ENCODE peak calls at places on chromosomes 1 and 21, in eight cellular contexts. V, R, T, Q, C, G, N and L are unnamed samples.

GRCh38 chr1:58870298-58870676 is 86.4 kb upstream of the JUN start:
- DNase-seq in V (no peak), R (no peak), T (peak), Q (no peak), C (no peak), G (no peak), N (no peak), L (no peak)

GRCh38 chr1:219399446-219399845 is 213.5 kb downstream of the ZC3H11B start:
- DNase-seq in V (no peak), R (no peak), T (no peak), Q (no peak), C (no peak), G (no peak), N (no peak), L (no peak)

GRCh38 chr21:15495965-15496364 is 233.8 kb upstream of the USP25 start:
- DNase-seq in V (no peak), R (no peak), T (no peak), Q (no peak), C (no peak), G (peak), N (no peak), L (peak)

GRCh38 chr1:64065571-64065970 is 137.9 kb upstream of the UBE2U start:
- DNase-seq in V (no peak), R (no peak), T (no peak), Q (no peak), C (no peak), G (no peak), N (no peak), L (peak)

GRCh38 chr21:32719085-32719484 is 8.7 kb downstream of the SYNJ1 start:
- DNase-seq in V (no peak), R (no peak), T (no peak), Q (no peak), C (no peak), G (no peak), N (no peak), L (no peak)

GRCh38 chr21:45292399-45293213 is 4.9 kb upstream of the POFUT2 start:
- DNase-seq in V (peak), R (peak), T (peak), Q (peak), C (peak), G (peak), N (peak), L (peak)

GRCh38 chr1:174448964-174449363 is 1.2 kb downstream of the GPR52 start:
- DNase-seq in V (no peak), R (peak), T (no peak), Q (no peak), C (no peak), G (peak), N (no peak), L (peak)

GRCh38 chr21:33155005-33155404 is 74.7 kb upstream of the IFNAR2 start:
- DNase-seq in V (no peak), R (no peak), T (no peak), Q (no peak), C (no peak), G (no peak), N (no peak), L (no peak)

GRCh38 chr1:22884806-22885559 is 87.7 kb downstream of the LACTBL1 start:
- DNase-seq in V (no peak), R (no peak), T (no peak), Q (no peak), C (no peak), G (no peak), N (no peak), L (no peak)

GRCh38 chr1:206684478-206685255 is at the start of gene MAPKAPK2:
- DNase-seq in V (peak), R (peak), T (peak), Q (peak), C (peak), G (peak), N (peak), L (peak)

GRCh38 chr21:45048968-45049367 is 25.4 kb upstream of the ADARB1 start:
- DNase-seq in V (no peak), R (no peak), T (no peak), Q (no peak), C (no peak), G (no peak), N (no peak), L (no peak)

GRCh38 chr1:68384321-68384813 is 65.4 kb downstream of the RPE65 start:
- DNase-seq in V (no peak), R (peak), T (peak), Q (no peak), C (no peak), G (peak), N (no peak), L (peak)

GRCh38 chr1:65813956-65814355 is 21.3 kb downstream of the PDE4B start:
- DNase-seq in V (no peak), R (no peak), T (no peak), Q (no peak), C (no peak), G (no peak), N (no peak), L (peak)

DNA sequence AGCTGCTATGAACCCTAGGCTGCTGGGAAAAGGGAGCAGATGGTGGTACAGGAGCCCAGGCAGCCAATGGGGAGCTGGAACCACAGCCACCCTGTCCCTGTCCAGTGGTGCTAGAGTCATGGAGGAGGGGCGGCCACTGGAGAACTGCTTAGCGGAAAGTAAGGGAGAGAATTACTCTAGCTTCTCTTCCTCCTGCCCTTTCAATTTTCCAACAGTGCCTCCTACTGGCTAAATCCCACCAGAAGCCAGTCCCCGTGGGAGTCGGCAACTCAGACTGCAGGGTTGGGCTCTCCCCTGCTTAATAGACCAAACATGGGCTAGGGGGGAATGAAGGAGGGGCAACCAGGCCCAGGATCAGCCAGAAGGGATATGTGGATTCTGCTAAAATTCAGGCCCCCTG is 154.5 kb downstream of the ACTL8 start:
- DNase-seq in V (no peak), R (no peak), T (no peak), Q (no peak), C (no peak), G (peak), N (peak), L (peak)
- TF ChIP-seq CTCF in V (peak), R (no peak), T (peak), Q (no peak), C (no peak), G (peak), N (peak), L (peak)

GRCh38 chr1:50973875-50974617 is 4.0 kb downstream of the CDKN2C start:
- DNase-seq in V (no peak), R (no peak), T (no peak), Q (no peak), C (no peak), G (no peak), N (peak), L (no peak)

GRCh38 chr1:50974618-50974935 is 4.5 kb downstream of the CDKN2C start:
- DNase-seq in V (no peak), R (no peak), T (no peak), Q (no peak), C (no peak), G (peak), N (no peak), L (no peak)

GRCh38 chr1:50972766-50973165 is 2.7 kb downstream of the CDKN2C start:
- DNase-seq in V (no peak), R (no peak), T (no peak), Q (no peak), C (no peak), G (peak), N (no peak), L (no peak)

GRCh38 chr1:50971748-50972305 is 1.8 kb downstream of the CDKN2C start:
- DNase-seq in V (no peak), R (no peak), T (no peak), Q (no peak), C (no peak), G (peak), N (no peak), L (no peak)

DNA sequence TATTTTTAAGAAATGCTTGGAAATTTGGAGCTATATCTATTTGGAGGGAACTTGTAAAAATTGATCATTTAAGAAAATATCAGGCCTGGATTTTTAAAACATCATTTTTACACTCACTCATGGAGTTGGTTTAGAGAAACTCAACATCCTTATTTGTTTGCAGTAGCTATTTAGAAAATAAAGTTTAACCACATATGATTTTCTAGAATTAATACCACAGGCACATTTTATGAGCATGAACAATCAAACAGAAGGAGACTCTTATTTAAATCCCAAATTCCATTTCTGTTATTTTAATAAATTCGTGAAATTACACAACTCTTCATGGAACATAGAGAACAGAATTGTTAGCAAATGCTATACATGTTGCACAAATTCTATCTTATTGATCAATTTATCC is 3.2 kb downstream of the CDKN2C start:
- DNase-seq in V (no peak), R (no peak), T (no peak), Q (no peak), C (no peak), G (peak), N (no peak), L (no peak)
- H3K4me3 ChIP-seq in V (no peak), R (no peak), T (no peak), Q (no peak), C (no peak), G (no peak), N (no peak), L (no peak)

GRCh38 chr1:45796946-45797345 is 6.5 kb upstream of the MAST2 start:
- DNase-seq in V (no peak), R (no peak), T (no peak), Q (no peak), C (no peak), G (no peak), N (peak), L (no peak)

GRCh38 chr1:45789601-45790000 is 13.8 kb upstream of the MAST2 start:
- DNase-seq in V (no peak), R (no peak), T (no peak), Q (no peak), C (no peak), G (no peak), N (no peak), L (no peak)

GRCh38 chr1:45796381-45796780 is 7.0 kb upstream of the MAST2 start:
- DNase-seq in V (no peak), R (no peak), T (no peak), Q (no peak), C (no peak), G (no peak), N (no peak), L (no peak)

GRCh38 chr1:45792744-45793143 is 10.7 kb upstream of the MAST2 start:
- DNase-seq in V (no peak), R (no peak), T (no peak), Q (no peak), C (no peak), G (no peak), N (no peak), L (no peak)

GRCh38 chr1:45793942-45794604 is 9.3 kb upstream of the MAST2 start:
- DNase-seq in V (no peak), R (no peak), T (no peak), Q (no peak), C (no peak), G (no peak), N (no peak), L (no peak)
- TF ChIP-seq CTCF in V (no peak), R (no peak), T (no peak), Q (no peak), C (no peak), G (no peak), N (no peak), L (no peak)

GRCh38 chr1:156421939-156422601 is 53.1 kb downstream of the RHBG start:
- DNase-seq in V (no peak), R (no peak), T (no peak), Q (no peak), C (no peak), G (no peak), N (no peak), L (no peak)

GRCh38 chr1:156422602-156423091 is 53.6 kb downstream of the RHBG start:
- DNase-seq in V (no peak), R (no peak), T (peak), Q (no peak), C (no peak), G (no peak), N (no peak), L (no peak)

GRCh38 chr1:156420209-156421061 is 51.4 kb downstream of the RHBG start:
- DNase-seq in V (no peak), R (no peak), T (no peak), Q (no peak), C (no peak), G (no peak), N (peak), L (no peak)

GRCh38 chr1:156419863-156420208 is 50.8 kb downstream of the RHBG start:
- DNase-seq in V (no peak), R (no peak), T (no peak), Q (no peak), C (no peak), G (no peak), N (peak), L (no peak)

GRCh38 chr1:156421062-156421938 is 52.3 kb downstream of the RHBG start:
- DNase-seq in V (peak), R (peak), T (peak), Q (peak), C (peak), G (peak), N (peak), L (peak)
- H3K4me3 ChIP-seq in V (peak), R (no peak), T (no peak), Q (no peak), C (peak), G (no peak), N (peak), L (peak)

DNA sequence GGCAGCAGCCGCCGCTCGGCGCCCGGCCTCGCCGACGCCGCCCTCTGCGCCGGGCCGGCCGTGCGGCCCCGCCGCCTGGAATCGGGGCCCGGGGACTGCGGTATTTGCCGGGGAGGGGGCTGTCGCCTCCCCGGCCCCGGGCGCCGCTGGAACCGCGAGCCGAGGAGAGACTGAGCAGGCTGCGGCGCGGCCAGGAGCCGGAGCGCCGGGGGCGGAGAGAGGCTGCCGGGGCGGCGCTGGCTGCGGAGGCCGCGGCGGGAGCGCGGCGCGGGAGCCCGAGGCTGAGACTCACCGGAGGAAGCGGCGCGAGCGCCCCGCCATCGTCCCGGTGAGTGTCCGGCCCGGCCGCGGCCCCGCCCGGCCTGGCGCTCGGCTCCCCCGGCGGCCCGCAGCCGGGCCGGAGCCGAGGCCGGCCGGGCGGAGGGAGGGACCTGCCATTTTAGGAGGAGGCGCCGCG is 756 bp downstream of the DYRK1A start:
- DNase-seq in V (no peak), R (no peak), T (peak), Q (no peak), C (no peak), G (no peak), N (peak), L (no peak)
- TF ChIP-seq CTCF in V (no peak), R (no peak), T (no peak), Q (no peak), C (no peak), G (no peak), N (no peak), L (no peak)

DNA sequence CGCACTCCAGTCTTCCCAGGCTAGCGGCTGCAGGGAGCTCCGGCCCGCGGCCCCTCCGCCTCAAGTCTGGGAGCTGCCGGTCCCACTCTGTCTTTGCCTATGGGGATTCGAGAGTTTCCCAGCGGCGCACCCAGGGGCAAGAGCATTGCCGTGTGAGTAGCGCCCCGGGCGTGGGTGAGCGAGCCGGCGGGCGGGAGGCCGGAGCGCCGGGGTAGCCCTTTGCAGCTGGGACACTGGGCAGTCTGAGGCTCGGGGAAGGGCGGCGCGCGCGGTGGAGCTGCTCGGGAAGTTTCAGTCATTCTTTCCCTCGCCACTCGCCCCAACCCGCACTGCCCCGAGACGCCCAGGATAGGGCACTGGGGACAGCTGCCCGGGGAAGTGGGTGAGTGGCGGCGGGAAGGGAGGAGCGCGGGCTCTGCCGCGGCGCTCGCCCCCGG is 521 bp downstream of the SLC35F3 start:
- DNase-seq in V (no peak), R (no peak), T (no peak), Q (no peak), C (no peak), G (no peak), N (no peak), L (no peak)
- H3K4me3 ChIP-seq in V (peak), R (no peak), T (no peak), Q (no peak), C (no peak), G (no peak), N (peak), L (no peak)

DNA sequence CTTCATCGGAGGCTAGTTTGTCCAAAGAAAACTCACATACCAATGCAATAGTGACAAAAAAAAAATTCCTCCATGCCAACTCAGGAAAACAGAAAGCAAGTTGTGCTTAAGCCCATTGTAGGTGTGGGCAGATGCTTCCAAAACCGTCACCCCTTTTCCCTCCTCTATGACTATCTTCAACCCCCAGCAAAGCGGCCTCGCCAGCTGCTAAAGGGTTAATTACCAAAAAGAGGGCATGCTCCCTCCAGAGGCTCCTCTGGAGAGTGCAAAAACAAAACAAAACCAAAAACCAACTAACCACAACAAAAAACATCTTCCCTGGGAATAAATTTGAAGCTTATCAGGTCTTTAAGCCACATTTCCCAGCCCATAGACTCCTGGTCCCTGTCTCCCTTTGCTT is 1.2 kb downstream of the LMOD1 start:
- DNase-seq in V (no peak), R (no peak), T (no peak), Q (no peak), C (no peak), G (no peak), N (peak), L (no peak)
- TF ChIP-seq CTCF in V (peak), R (no peak), T (no peak), Q (peak), C (peak), G (peak), N (peak), L (peak)

DNA sequence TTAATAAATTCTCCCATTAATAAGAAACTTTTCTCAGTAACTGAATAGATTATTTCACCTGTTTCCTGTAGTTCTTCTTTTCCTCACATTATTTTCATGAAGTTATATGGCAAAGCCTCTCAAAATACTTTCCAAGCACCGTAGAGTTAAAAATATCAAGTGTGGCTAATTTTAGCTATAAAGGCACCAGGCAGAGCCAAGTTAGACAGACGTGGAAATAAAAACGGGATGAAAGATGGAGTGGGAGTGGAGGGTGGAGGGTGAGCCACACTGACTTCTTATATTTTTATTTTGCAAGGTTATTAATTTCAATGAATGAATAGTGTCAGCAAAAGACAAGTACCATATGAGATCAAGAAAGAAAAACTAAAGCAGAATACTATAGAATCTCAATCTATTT is 71.7 kb downstream of the ENAH start:
- DNase-seq in V (no peak), R (no peak), T (no peak), Q (no peak), C (no peak), G (peak), N (no peak), L (no peak)
- H3K4me3 ChIP-seq in V (no peak), R (no peak), T (no peak), Q (no peak), C (no peak), G (no peak), N (no peak), L (no peak)

GRCh38 chr1:9061252-9061948 is 8.0 kb downstream of the SLC2A5 start:
- DNase-seq in V (peak), R (peak), T (no peak), Q (no peak), C (no peak), G (peak), N (no peak), L (peak)

GRCh38 chr1:9059944-9060744 is 9.3 kb downstream of the SLC2A5 start:
- DNase-seq in V (no peak), R (peak), T (no peak), Q (no peak), C (no peak), G (no peak), N (no peak), L (no peak)

GRCh38 chr1:9057851-9058250 is 11.6 kb downstream of the SLC2A5 start:
- DNase-seq in V (no peak), R (peak), T (no peak), Q (no peak), C (no peak), G (no peak), N (no peak), L (no peak)

GRCh38 chr1:9061949-9062555 is 7.4 kb downstream of the SLC2A5 start:
- DNase-seq in V (no peak), R (no peak), T (no peak), Q (no peak), C (no peak), G (no peak), N (no peak), L (peak)

DNA sequence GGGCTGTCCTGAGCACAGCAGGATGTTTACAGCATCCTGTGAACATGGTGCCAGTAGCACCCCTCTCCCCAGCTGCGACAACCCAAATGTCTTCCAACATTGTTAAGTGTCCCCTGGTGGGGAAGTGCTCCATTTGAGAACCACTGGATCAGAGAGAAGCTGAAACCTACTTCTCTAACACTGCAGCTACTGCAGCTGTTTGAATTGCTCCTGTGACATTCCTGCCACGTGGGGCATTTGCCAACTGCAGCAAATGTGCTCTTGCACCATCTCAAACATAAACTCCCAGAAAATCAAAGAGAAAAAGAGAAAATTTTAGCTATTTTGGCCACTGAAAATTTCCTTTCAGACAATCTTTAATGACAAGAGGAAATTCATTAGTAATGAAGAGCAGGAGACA is 11.0 kb downstream of the SLC2A5 start:
- DNase-seq in V (no peak), R (no peak), T (no peak), Q (no peak), C (no peak), G (peak), N (peak), L (no peak)
- TF ChIP-seq CTCF in V (peak), R (no peak), T (no peak), Q (peak), C (no peak), G (peak), N (peak), L (no peak)

DNA sequence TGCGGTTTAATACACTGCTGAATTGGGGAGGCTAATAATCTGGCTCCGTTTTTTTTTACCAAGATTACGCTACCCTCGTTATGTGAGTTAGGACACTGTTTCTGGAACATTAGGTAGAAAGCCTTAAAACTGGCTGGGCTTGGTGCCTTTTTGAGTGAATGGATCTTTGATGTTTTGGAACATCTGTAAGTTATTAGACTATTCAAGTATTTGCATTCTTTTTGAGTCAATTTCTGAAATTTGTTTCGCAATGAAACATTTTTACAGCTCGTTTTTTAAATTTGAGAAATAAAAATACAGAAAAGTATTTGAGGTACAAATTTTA is 106.9 kb downstream of the LTN1 start:
- DNase-seq in V (no peak), R (no peak), T (no peak), Q (no peak), C (no peak), G (peak), N (no peak), L (no peak)
- H3K4me3 ChIP-seq in V (peak), R (no peak), T (no peak), Q (no peak), C (no peak), G (no peak), N (no peak), L (no peak)